ENCODE peak calls at places on chromosomes 16 and 17, in four cellular contexts. G is lung, O is tibial nerve, K is MM.1S. J is an unnamed sample.

GRCh38 chr17:50218771-50219315 is 17.4 kb upstream of the COL1A1 start:
- DNase-seq in G (no peak), O (no peak), K (no peak), J (no peak)

GRCh38 chr16:85800321-85800669 is 800 bp downstream of the COX4I1 start:
- DNase-seq in G (no peak), O (no peak), K (no peak), J (no peak)

GRCh38 chr17:57530508-57530907 is 214.6 kb downstream of the CCDC182 start:
- DNase-seq in G (no peak), O (no peak), K (no peak), J (no peak)

GRCh38 chr17:63844293-63844672 is 1.8 kb upstream of the SMARCD2 start:
- DNase-seq in G (no peak), O (no peak), K (no peak), J (no peak)

GRCh38 chr16:63943568-63943967 is 1178.3 kb downstream of the CDH11 start:
- DNase-seq in G (no peak), O (no peak), K (no peak), J (no peak)

GRCh38 chr17:15119928-15120327 is 145.2 kb downstream of the PMP22 start:
- DNase-seq in G (no peak), O (no peak), K (no peak), J (no peak)

GRCh38 chr16:27323781-27324561 is 10.2 kb downstream of the IL4R start:
- DNase-seq in G (no peak), O (no peak), K (no peak), J (no peak)

GRCh38 chr17:17603178-17603894 is 11.8 kb upstream of the PEMT start:
- DNase-seq in G (no peak), O (no peak), K (no peak), J (no peak)

GRCh38 chr17:70254735-70255460 is 85.6 kb downstream of the KCNJ2 start:
- DNase-seq in G (no peak), O (no peak), K (no peak), J (no peak)
- H3K9me3 ChIP-seq in G (no peaks in the 10 kb centered on the region), O (no peaks in the 10 kb centered on the region), K (no peaks in the 10 kb centered on the region), J (no peaks in the 10 kb centered on the region)

GRCh38 chr16:47507701-47508100 is 46.6 kb downstream of the PHKB start:
- DNase-seq in G (no peak), O (no peak), K (no peak), J (no peak)

GRCh38 chr16:47503936-47504335 is 42.8 kb downstream of the PHKB start:
- DNase-seq in G (no peak), O (no peak), K (no peak), J (peak; percentile 72)

GRCh38 chr16:47506800-47507199 is 45.7 kb downstream of the PHKB start:
- DNase-seq in G (no peak), O (no peak), K (no peak), J (no peak)

GRCh38 chr16:47499700-47500264 is 38.7 kb downstream of the PHKB start:
- DNase-seq in G (no peak), O (no peak), K (no peak), J (peak; percentile 6)

DNA sequence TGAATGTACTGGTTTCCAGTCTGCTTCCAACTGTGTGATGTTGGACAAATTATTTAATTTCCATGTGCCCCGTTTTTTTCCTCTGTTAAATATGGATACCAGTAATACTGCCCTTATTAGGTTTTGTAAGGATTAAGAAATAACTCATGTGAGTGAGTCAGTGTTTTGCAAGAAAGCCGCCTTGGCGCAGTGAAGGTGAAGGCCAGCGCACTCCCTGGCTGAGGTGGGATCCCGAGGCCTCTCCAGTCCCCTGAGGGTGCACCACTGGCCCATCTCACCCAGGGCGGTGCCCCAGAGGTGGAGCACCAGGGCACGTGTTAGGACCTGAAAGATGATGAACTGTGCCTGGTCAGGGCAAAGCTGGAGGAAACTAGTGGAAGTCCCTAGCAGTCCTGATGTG is 43.5 kb downstream of the PHKB start:
- DNase-seq in G (no peak), O (no peak), K (no peak), J (no peak)
- H3K36me3 ChIP-seq in G (peaks cover 26% of the 10 kb centered on the region), O (peaks cover 69% of the 10 kb centered on the region), K (peaks cover 3% of the 10 kb centered on the region), J (peaks cover 17% of the 10 kb centered on the region)

GRCh38 chr17:83198366-83199341 is 119.2 kb downstream of the METRNL start:
- DNase-seq in G (no peak), O (peak; percentile 12), K (peak; percentile 53), J (no peak)

GRCh38 chr17:83199500-83200201 is 120.2 kb downstream of the METRNL start:
- DNase-seq in G (peak; percentile 57), O (peak; percentile 21), K (peak; percentile 57), J (peak; percentile 25)

GRCh38 chr17:83200746-83201145 is 121.3 kb downstream of the METRNL start:
- DNase-seq in G (no peak), O (peak; percentile 13), K (no peak), J (no peak)

GRCh38 chr17:83201206-83202001 is 122.0 kb downstream of the METRNL start:
- DNase-seq in G (no peak), O (peak; percentile 7), K (no peak), J (no peak)

GRCh38 chr17:83200231-83200699 is 120.9 kb downstream of the METRNL start:
- DNase-seq in G (peak; percentile 48), O (peak; percentile 52), K (peak; percentile 33), J (peak; percentile 12)
- H3K9me3 ChIP-seq in G (no peaks in the 10 kb centered on the region), O (no peaks in the 10 kb centered on the region), K (no peaks in the 10 kb centered on the region), J (no peaks in the 10 kb centered on the region)

DNA sequence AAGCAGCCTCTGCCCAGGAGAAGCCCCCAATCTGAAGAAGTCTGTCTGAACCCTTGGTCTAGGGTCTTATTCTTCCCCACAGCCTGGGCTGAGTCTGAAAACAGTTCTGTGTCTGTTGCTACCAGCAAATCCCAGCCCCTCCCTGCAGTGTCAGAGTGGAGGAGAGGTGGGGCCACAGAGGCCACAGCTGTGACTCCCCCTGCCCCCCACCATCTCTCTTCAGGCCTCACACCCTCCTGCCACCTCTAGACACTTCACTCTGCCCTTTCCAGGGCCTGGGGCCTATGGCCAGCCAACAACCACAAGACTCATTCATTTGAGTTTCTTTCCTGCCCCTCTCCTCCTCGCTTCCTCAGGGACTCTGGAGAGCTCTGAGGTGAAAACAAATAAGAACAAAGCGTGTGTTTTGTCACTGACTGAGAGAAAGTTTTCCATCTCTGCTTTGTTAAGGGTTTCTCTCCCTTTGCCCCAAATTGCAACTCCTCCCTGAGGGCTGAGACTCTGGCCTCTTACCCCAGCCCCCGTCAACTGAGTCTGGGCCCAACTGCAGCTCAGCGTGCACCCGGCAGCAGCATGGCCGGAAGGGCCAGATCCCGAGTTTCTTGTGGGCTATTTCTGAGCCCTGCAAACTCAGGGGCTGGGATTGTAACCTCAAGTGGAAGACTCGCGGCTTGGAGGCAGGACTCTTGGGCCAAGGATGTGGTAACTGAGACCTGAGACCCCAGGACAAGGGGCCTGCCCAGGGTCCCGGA is 13.2 kb downstream of the C17orf50 start:
- DNase-seq in G (no peak), O (no peak), K (no peak), J (no peak)
- H3K36me3 ChIP-seq in G (no peaks in the 10 kb centered on the region), O (peaks cover 3% of the 10 kb centered on the region), K (no peaks in the 10 kb centered on the region), J (no peaks in the 10 kb centered on the region)

DNA sequence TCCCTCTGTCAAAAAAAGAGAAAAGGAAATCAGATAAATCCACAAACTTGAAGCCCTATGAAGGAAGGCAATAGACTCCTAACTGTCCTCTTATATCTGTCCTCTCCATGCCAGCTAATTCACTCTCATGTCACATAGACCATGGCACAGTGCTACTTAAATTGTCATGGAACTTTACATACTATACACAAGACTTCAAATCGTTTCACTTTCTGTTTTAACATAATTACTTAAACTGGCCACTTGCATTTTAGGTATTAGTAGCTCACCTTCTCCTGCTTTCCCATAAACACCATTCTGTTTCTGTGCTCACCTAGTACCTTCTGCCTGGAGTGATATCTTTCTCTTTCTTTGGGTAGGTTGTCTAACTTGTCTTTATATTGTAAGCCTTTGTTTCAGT is 816.7 kb upstream of the KIF2B start:
- DNase-seq in G (no peak), O (no peak), K (peak; percentile 57), J (peak; percentile 1)
- H3K9me3 ChIP-seq in G (no peaks in the 10 kb centered on the region), O (no peaks in the 10 kb centered on the region), K (no peaks in the 10 kb centered on the region), J (no peaks in the 10 kb centered on the region)

J was measured in small intestine.